ENCODE peak calls at places on chromosomes 11 and 22, in eight cellular contexts. J, A, F, D, T, M, X and G are unnamed samples.

GRCh38 chr22:40348025-40348658 is 1.8 kb downstream of the ADSL start:
- DNase-seq in F (peak; percentile 63), D (peak; percentile 73), T (no peak), M (peak; percentile 41), A (peak; percentile 45), X (peak; percentile 80), J (peak; percentile 77), G (peak; percentile 46)

GRCh38 chr22:44394246-44395115 is 81.7 kb upstream of the SHISAL1 start:
- DNase-seq in F (no peak), T (no peak), J (no peak), D (no peak), A (no peak), X (no peak), M (peak; percentile 14), G (no peak)

GRCh38 chr11:128716661-128717210 is 22.9 kb downstream of the FLI1 start:
- DNase-seq in M (no peak), D (peak; percentile 62), F (peak; percentile 40), T (peak; percentile 48), J (peak; percentile 62), A (no peak), X (peak; percentile 59), G (no peak)

GRCh38 chr22:49971232-49972162 is 10.9 kb downstream of the PIM3 start:
- DNase-seq in A (peak; percentile 88), T (no peak), J (no peak), D (peak; percentile 50), M (peak; percentile 65), F (peak; percentile 92), X (peak; percentile 34), G (no peak)

GRCh38 chr11:114799524-114799923 is 121.2 kb downstream of the NXPE2 start:
- DNase-seq in T (no peak), F (no peak), X (no peak), J (no peak), D (no peak), M (no peak), A (no peak), G (no peak)

GRCh38 chr11:69443138-69443967 is 38.1 kb upstream of the LINC01488 start:
- DNase-seq in F (peak; percentile 89), J (peak; percentile 56), D (peak; percentile 88), M (peak; percentile 87), X (peak; percentile 92), A (peak; percentile 99), T (peak; percentile 92), G (peak; percentile 72)

GRCh38 chr11:102583437-102583836 is 41.7 kb downstream of the MMP20 start:
- DNase-seq in F (no peak), A (no peak), X (no peak), J (no peak), M (no peak), D (no peak), T (no peak), G (no peak)

GRCh38 chr11:93221539-93221938 is 23.7 kb upstream of the SLC36A4 start:
- DNase-seq in D (no peak), A (no peak), F (peak; percentile 28), J (no peak), T (no peak), X (no peak), M (no peak), G (no peak)

GRCh38 chr11:130774703-130775102 is 141.6 kb downstream of the SNX19 start:
- DNase-seq in F (no peak), X (no peak), J (no peak), M (no peak), D (no peak), A (no peak), T (no peak), G (no peak)

GRCh38 chr22:41870786-41871185 is 37.9 kb downstream of the SREBF2 start:
- DNase-seq in M (no peak), T (no peak), F (no peak), J (no peak), A (no peak), D (no peak), X (no peak), G (no peak)

GRCh38 chr11:126695293-126695692 is 305.3 kb downstream of the KIRREL3 start:
- DNase-seq in A (no peak), X (no peak), M (no peak), F (no peak), J (no peak), D (peak; percentile 13), T (no peak), G (no peak)

GRCh38 chr11:99069831-99070444 is 49.2 kb downstream of the CNTN5 start:
- DNase-seq in D (no peak), T (no peak), J (no peak), A (no peak), F (peak; percentile 12), X (peak; percentile 57), M (no peak), G (peak; percentile 8)
- H3K4me3 ChIP-seq in D (no peak overlapping the region), T (peak overlapping the region; percentile 46), J (peak overlapping the region; percentile 5), A (no peak overlapping the region), F (peak overlapping the region; percentile 24), X (peak overlapping the region; percentile 68), M (peak overlapping the region; percentile 22), G (no peak overlapping the region)

GRCh38 chr11:44621140-44621681 is 55.7 kb downstream of the CD82 start:
- DNase-seq in A (peak; percentile 35), D (peak; percentile 57), X (peak; percentile 61), M (peak; percentile 82), F (peak; percentile 77), J (peak; percentile 51), T (peak; percentile 46), G (peak; percentile 25)
- H3K4me3 ChIP-seq in A (no peak overlapping the region), D (peak overlapping the region; percentile 33), X (peak overlapping the region; percentile 29), M (no peak overlapping the region), F (no peak overlapping the region), J (no peak overlapping the region), T (no peak overlapping the region), G (no peak overlapping the region)

DNA sequence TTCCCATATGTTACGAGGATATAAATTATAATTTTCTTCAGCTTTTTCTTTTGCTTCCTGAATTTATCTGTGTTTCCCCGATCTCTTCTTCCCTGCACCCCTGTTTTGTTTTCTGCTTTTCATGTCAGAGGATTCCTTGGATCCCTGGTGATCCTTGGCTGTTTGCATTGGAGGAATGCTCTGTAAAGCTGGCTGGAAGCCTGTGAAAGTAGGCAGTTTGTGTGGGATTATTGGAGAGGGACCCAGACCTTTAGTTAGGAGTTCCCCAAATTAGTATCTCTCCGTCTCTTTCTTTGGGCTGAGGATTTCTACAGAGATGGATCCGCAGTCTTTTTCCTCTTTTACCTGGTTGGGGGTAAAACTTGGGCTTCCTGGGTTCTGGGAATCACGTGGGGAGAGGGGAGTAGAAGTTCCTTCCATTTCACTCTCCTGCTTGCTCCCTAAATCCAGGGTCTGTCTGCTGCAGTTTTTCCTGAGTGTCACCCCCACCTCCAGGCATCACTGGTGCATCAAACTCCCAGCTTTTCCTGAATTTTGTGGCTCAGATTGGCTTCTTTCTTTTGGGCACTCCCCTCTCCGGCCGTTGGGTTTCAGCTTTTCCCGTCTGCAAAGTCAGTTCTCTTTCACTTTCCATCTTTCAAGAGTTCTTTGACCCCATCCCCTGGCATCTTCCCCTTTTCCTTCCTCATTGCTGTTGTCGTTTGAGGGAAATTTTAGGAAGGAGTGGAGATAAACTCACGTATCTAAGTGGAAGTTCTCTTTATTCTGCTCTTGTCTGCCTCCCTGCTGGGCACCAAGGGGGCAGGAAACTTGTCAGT is 79.1 kb upstream of the ALX4 start:
- DNase-seq in J (no peak), X (no peak), M (no peak), D (no peak), A (no peak), F (no peak), T (no peak), G (no peak)
- H3K4me3 ChIP-seq in J (no peak overlapping the region), X (no peak overlapping the region), M (no peak overlapping the region), D (no peak overlapping the region), A (no peak overlapping the region), F (no peak overlapping the region), T (no peak overlapping the region), G (no peak overlapping the region)

GRCh38 chr11:103929168-103929903 is 107.1 kb upstream of the DDI1 start:
- DNase-seq in F (no peak), T (peak; percentile 67), M (no peak), D (no peak), X (no peak), A (no peak), J (no peak), G (no peak)
- H3K4me3 ChIP-seq in F (no peak overlapping the region), T (peak overlapping the region; percentile 28), M (no peak overlapping the region), D (no peak overlapping the region), X (no peak overlapping the region), A (no peak overlapping the region), J (no peak overlapping the region), G (no peak overlapping the region)

GRCh38 chr11:64836448-64837072 is 7.9 kb downstream of the CDC42BPG start:
- DNase-seq in T (no peak), X (no peak), M (no peak), A (no peak), F (no peak), D (no peak), J (no peak), G (no peak)

GRCh38 chr11:64835616-64836447 is 8.6 kb downstream of the CDC42BPG start:
- DNase-seq in J (no peak), X (no peak), D (no peak), T (no peak), A (no peak), M (no peak), F (no peak), G (no peak)

GRCh38 chr11:64839335-64839734 is 5.1 kb downstream of the CDC42BPG start:
- DNase-seq in D (no peak), X (no peak), M (no peak), A (no peak), F (no peak), J (no peak), T (no peak), G (no peak)

GRCh38 chr11:64838600-64839334 is 5.7 kb downstream of the CDC42BPG start:
- DNase-seq in X (no peak), T (no peak), J (no peak), D (no peak), M (no peak), A (no peak), F (no peak), G (no peak)

DNA sequence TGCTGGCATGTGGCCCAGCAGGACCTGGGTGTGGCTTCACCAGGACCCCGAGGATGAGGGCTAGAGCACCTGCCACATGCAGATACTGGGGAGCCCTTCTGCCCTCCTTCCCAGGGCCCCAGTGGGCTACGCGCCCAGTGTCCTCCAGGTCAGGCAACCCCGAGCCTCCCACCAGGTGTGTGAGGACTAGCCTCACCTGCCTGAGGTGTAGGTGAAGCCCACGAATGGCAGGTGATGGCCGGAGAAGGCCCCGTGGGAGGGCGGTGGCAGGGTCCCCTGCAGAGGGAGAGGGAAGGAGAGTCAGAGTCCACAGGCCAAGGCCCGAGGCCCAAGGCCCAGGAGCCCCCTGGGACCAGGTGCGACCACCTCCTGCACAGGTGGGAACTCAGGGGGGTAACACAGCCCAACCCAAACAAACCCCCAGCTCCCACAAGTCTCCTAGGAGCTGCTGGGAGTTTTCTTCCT is 6.5 kb downstream of the CDC42BPG start:
- DNase-seq in T (no peak), A (no peak), D (no peak), M (no peak), F (no peak), X (no peak), J (no peak), G (no peak)
- H3K4me3 ChIP-seq in T (no peak overlapping the region), A (no peak overlapping the region), D (no peak overlapping the region), M (no peak overlapping the region), F (no peak overlapping the region), X (no peak overlapping the region), J (no peak overlapping the region), G (no peak overlapping the region)